ENCODE peak calls at places on chromosomes 13 and 19, in nine cellular contexts. One of them, this sample, is unnamed.

GRCh38 chr13:89686171-89686570 is 1661.3 kb upstream of the MIR17HG start:
- DNase-seq in NCI-H2171 treated with DMSO at 0.1 percent for 48 hours: no peak
- DNase-seq in hippocampal formation: no peak
- DNase-seq in mucosa of gallbladder: no peak
- DNase-seq in aorta: no peak
- DNase-seq in HepG2: no peak
- DNase-seq in lower lobe of right lung: no peak
- DNase-seq in WTC11: no peak
- DNase-seq in nephron progenitor cell: no peak
- DNase-seq in this sample: no peak

GRCh38 chr19:10112037-10112751 is 701 bp downstream of the P2RY11 start:
- DNase-seq in WTC11: no peak
- DNase-seq in nephron progenitor cell: no peak
- DNase-seq in lower lobe of right lung: peak; percentile 78
- DNase-seq in aorta: no peak
- DNase-seq in HepG2: no peak
- DNase-seq in mucosa of gallbladder: no peak
- DNase-seq in hippocampal formation: no peak
- DNase-seq in NCI-H2171 treated with DMSO at 0.1 percent for 48 hours: peak; percentile 9
- DNase-seq in this sample: peak; percentile 19

GRCh38 chr13:113137656-113138292 is 15.2 kb downstream of the F10 start:
- DNase-seq in hippocampal formation: no peak
- DNase-seq in WTC11: no peak
- DNase-seq in nephron progenitor cell: no peak
- DNase-seq in HepG2: no peak
- DNase-seq in aorta: no peak
- DNase-seq in lower lobe of right lung: no peak
- DNase-seq in NCI-H2171 treated with DMSO at 0.1 percent for 48 hours: no peak
- DNase-seq in mucosa of gallbladder: no peak
- DNase-seq in this sample: peak; percentile 9

GRCh38 chr19:50333737-50334617 is 4.8 kb upstream of the KCNC3 start:
- DNase-seq in hippocampal formation: peak; percentile 88
- DNase-seq in NCI-H2171 treated with DMSO at 0.1 percent for 48 hours: peak; percentile 68
- DNase-seq in HepG2: no peak
- DNase-seq in lower lobe of right lung: peak; percentile 86
- DNase-seq in mucosa of gallbladder: peak; percentile 81
- DNase-seq in aorta: peak; percentile 86
- DNase-seq in WTC11: peak; percentile 77
- DNase-seq in nephron progenitor cell: peak; percentile 90
- DNase-seq in this sample: peak; percentile 50

GRCh38 chr19:34600366-34600765 is 76.6 kb downstream of the SCGB2B2 start:
- DNase-seq in aorta: no peak
- DNase-seq in lower lobe of right lung: no peak
- DNase-seq in hippocampal formation: peak; percentile 1
- DNase-seq in nephron progenitor cell: no peak
- DNase-seq in WTC11: no peak
- DNase-seq in mucosa of gallbladder: no peak
- DNase-seq in HepG2: no peak
- DNase-seq in NCI-H2171 treated with DMSO at 0.1 percent for 48 hours: no peak
- DNase-seq in this sample: no peak

GRCh38 chr13:112710855-112711527 is 21.2 kb downstream of the ATP11A start:
- DNase-seq in WTC11: peak; percentile 6
- DNase-seq in HepG2: no peak
- DNase-seq in hippocampal formation: no peak
- DNase-seq in aorta: no peak
- DNase-seq in mucosa of gallbladder: no peak
- DNase-seq in nephron progenitor cell: no peak
- DNase-seq in lower lobe of right lung: no peak
- DNase-seq in NCI-H2171 treated with DMSO at 0.1 percent for 48 hours: no peak
- DNase-seq in this sample: no peak

GRCh38 chr13:25494708-25495411 is 123.1 kb downstream of the ATP8A2 start:
- DNase-seq in NCI-H2171 treated with DMSO at 0.1 percent for 48 hours: no peak
- DNase-seq in hippocampal formation: no peak
- DNase-seq in nephron progenitor cell: no peak
- DNase-seq in HepG2: no peak
- DNase-seq in aorta: no peak
- DNase-seq in lower lobe of right lung: no peak
- DNase-seq in WTC11: no peak
- DNase-seq in mucosa of gallbladder: no peak
- DNase-seq in this sample: no peak

GRCh38 chr19:33865306-33865705 is 68.6 kb downstream of the KCTD15 start:
- DNase-seq in WTC11: no peak
- DNase-seq in aorta: no peak
- DNase-seq in mucosa of gallbladder: no peak
- DNase-seq in NCI-H2171 treated with DMSO at 0.1 percent for 48 hours: no peak
- DNase-seq in HepG2: no peak
- DNase-seq in lower lobe of right lung: no peak
- DNase-seq in nephron progenitor cell: no peak
- DNase-seq in hippocampal formation: no peak
- DNase-seq in this sample: no peak

GRCh38 chr19:18519962-18520847 is 1.7 kb downstream of the ELL start:
- DNase-seq in NCI-H2171 treated with DMSO at 0.1 percent for 48 hours: peak; percentile 60
- DNase-seq in lower lobe of right lung: no peak
- DNase-seq in mucosa of gallbladder: peak; percentile 81
- DNase-seq in hippocampal formation: no peak
- DNase-seq in HepG2: peak; percentile 95
- DNase-seq in nephron progenitor cell: peak; percentile 60
- DNase-seq in WTC11: peak; percentile 67
- DNase-seq in aorta: peak; percentile 70
- DNase-seq in this sample: peak; percentile 80

GRCh38 chr19:343451-343931 is 1.1 kb downstream of the MIER2 start:
- DNase-seq in aorta: peak; percentile 55
- DNase-seq in NCI-H2171 treated with DMSO at 0.1 percent for 48 hours: no peak
- DNase-seq in lower lobe of right lung: no peak
- DNase-seq in hippocampal formation: no peak
- DNase-seq in nephron progenitor cell: no peak
- DNase-seq in WTC11: no peak
- DNase-seq in mucosa of gallbladder: no peak
- DNase-seq in HepG2: no peak
- DNase-seq in this sample: no peak

GRCh38 chr13:114025432-114026127 is 51.7 kb upstream of the C13orf46 start:
- DNase-seq in aorta: no peak
- DNase-seq in lower lobe of right lung: no peak
- DNase-seq in hippocampal formation: no peak
- DNase-seq in mucosa of gallbladder: peak; percentile 28
- DNase-seq in nephron progenitor cell: peak; percentile 37
- DNase-seq in NCI-H2171 treated with DMSO at 0.1 percent for 48 hours: peak; percentile 15
- DNase-seq in HepG2: no peak
- DNase-seq in WTC11: no peak
- DNase-seq in this sample: no peak

GRCh38 chr19:31963741-31964140 is 381.7 kb upstream of the ZNF507 start:
- DNase-seq in WTC11: no peak
- DNase-seq in HepG2: no peak
- DNase-seq in nephron progenitor cell: no peak
- DNase-seq in NCI-H2171 treated with DMSO at 0.1 percent for 48 hours: no peak
- DNase-seq in mucosa of gallbladder: no peak
- DNase-seq in aorta: no peak
- DNase-seq in hippocampal formation: no peak
- DNase-seq in lower lobe of right lung: no peak
- DNase-seq in this sample: no peak

GRCh38 chr13:93714171-93714570 is 487.6 kb downstream of the GPC6 start:
- DNase-seq in HepG2: no peak
- DNase-seq in NCI-H2171 treated with DMSO at 0.1 percent for 48 hours: no peak
- DNase-seq in aorta: no peak
- DNase-seq in hippocampal formation: no peak
- DNase-seq in nephron progenitor cell: no peak
- DNase-seq in mucosa of gallbladder: no peak
- DNase-seq in lower lobe of right lung: no peak
- DNase-seq in WTC11: no peak
- DNase-seq in this sample: no peak

GRCh38 chr19:58217069-58217481 is 11.6 kb upstream of the ZNF544 start:
- DNase-seq in hippocampal formation: no peak
- DNase-seq in HepG2: no peak
- DNase-seq in nephron progenitor cell: no peak
- DNase-seq in lower lobe of right lung: no peak
- DNase-seq in NCI-H2171 treated with DMSO at 0.1 percent for 48 hours: no peak
- DNase-seq in mucosa of gallbladder: no peak
- DNase-seq in WTC11: peak; percentile 28
- DNase-seq in aorta: no peak
- DNase-seq in this sample: no peak

This sample was measured in left colon.